ENCODE peak calls at places on chromosomes 12 and 14, in four cellular contexts. One of them, this sample, is unnamed.

GRCh38 chr12:101927042-101927441 is 49.7 kb downstream of the DRAM1 start:
- DNase-seq in MG63: no peak
- DNase-seq in naive thymus-derived CD8-positive, alpha-beta T cell: no peak
- DNase-seq in stomach: no peak
- DNase-seq in this sample: no peak

GRCh38 chr12:12807970-12808702 is 5.0 kb upstream of the DDX47 start:
- DNase-seq in MG63: no peak
- DNase-seq in naive thymus-derived CD8-positive, alpha-beta T cell: peak
- DNase-seq in stomach: peak
- DNase-seq in this sample: peak

GRCh38 chr12:179131-179884 is 34.6 kb downstream of the SLC6A12 start:
- DNase-seq in MG63: peak
- DNase-seq in naive thymus-derived CD8-positive, alpha-beta T cell: no peak
- DNase-seq in stomach: no peak
- DNase-seq in this sample: no peak

GRCh38 chr12:22658214-22658613 is 33.2 kb downstream of the ETNK1 start:
- DNase-seq in MG63: peak
- DNase-seq in naive thymus-derived CD8-positive, alpha-beta T cell: no peak
- DNase-seq in stomach: no peak
- DNase-seq in this sample: no peak

GRCh38 chr14:45787167-45787566 is 534.2 kb upstream of the MIS18BP1 start:
- DNase-seq in MG63: no peak
- DNase-seq in naive thymus-derived CD8-positive, alpha-beta T cell: no peak
- DNase-seq in stomach: no peak
- DNase-seq in this sample: no peak

GRCh38 chr12:96366255-96366654 is 34.0 kb downstream of the CDK17 start:
- DNase-seq in MG63: no peak
- DNase-seq in naive thymus-derived CD8-positive, alpha-beta T cell: no peak
- DNase-seq in stomach: no peak
- DNase-seq in this sample: no peak

GRCh38 chr12:31965090-31965489 is 5.9 kb downstream of the RESF1 start:
- DNase-seq in MG63: peak
- DNase-seq in naive thymus-derived CD8-positive, alpha-beta T cell: peak
- DNase-seq in stomach: no peak
- DNase-seq in this sample: no peak

GRCh38 chr12:54159140-54159539 is 29.6 kb downstream of the SMUG1 start:
- DNase-seq in MG63: no peak
- DNase-seq in naive thymus-derived CD8-positive, alpha-beta T cell: no peak
- DNase-seq in stomach: peak
- DNase-seq in this sample: peak

GRCh38 chr14:33343016-33343415 is 404.3 kb downstream of the NPAS3 start:
- DNase-seq in MG63: no peak
- DNase-seq in naive thymus-derived CD8-positive, alpha-beta T cell: no peak
- DNase-seq in stomach: no peak
- DNase-seq in this sample: no peak

This sample was measured in GM06990.